ENCODE peak calls at places on chromosome 11, in five cellular contexts. One of them, this sample, is unnamed.

GRCh38 chr11:47130541-47130940 is 46.1 kb downstream of the ARFGAP2 start:
- DNase-seq in tibial artery: no peak
- DNase-seq in progenitor cell of endocrine pancreas: no peak
- DNase-seq in RWPE1: no peak
- DNase-seq in AG09319: no peak
- DNase-seq in this sample: no peak

GRCh38 chr11:64146036-64146943 is 19.6 kb downstream of the MACROD1 start:
- DNase-seq in tibial artery: no peak
- DNase-seq in AG09319: no peak
- DNase-seq in RWPE1: peak; percentile 20
- DNase-seq in progenitor cell of endocrine pancreas: no peak
- DNase-seq in this sample: no peak

GRCh38 chr11:90256404-90257157 is 33.7 kb upstream of the CHORDC1 start:
- DNase-seq in AG09319: no peak
- DNase-seq in RWPE1: no peak
- DNase-seq in tibial artery: no peak
- DNase-seq in progenitor cell of endocrine pancreas: no peak
- DNase-seq in this sample: no peak

GRCh38 chr11:119470316-119471266 is 47.6 kb upstream of the THY1 start:
- DNase-seq in RWPE1: peak; percentile 52
- DNase-seq in progenitor cell of endocrine pancreas: no peak
- DNase-seq in AG09319: peak; percentile 90
- DNase-seq in tibial artery: peak; percentile 54
- DNase-seq in this sample: no peak

GRCh38 chr11:46387919-46388618 is 3.5 kb downstream of the CHRM4 start:
- DNase-seq in tibial artery: peak; percentile 54
- DNase-seq in AG09319: no peak
- DNase-seq in progenitor cell of endocrine pancreas: no peak
- DNase-seq in RWPE1: no peak
- DNase-seq in this sample: no peak

GRCh38 chr11:108117746-108118371 is 3.5 kb upstream of the ACAT1 start:
- DNase-seq in RWPE1: peak; percentile 44
- DNase-seq in tibial artery: no peak
- DNase-seq in progenitor cell of endocrine pancreas: no peak
- DNase-seq in AG09319: peak; percentile 34
- DNase-seq in this sample: no peak

GRCh38 chr11:126951465-126951864 is 49.1 kb downstream of the KIRREL3 start:
- DNase-seq in tibial artery: no peak
- DNase-seq in RWPE1: no peak
- DNase-seq in AG09319: no peak
- DNase-seq in progenitor cell of endocrine pancreas: no peak
- DNase-seq in this sample: no peak

GRCh38 chr11:23729088-23729487 is 767.8 kb upstream of the LUZP2 start:
- DNase-seq in tibial artery: no peak
- DNase-seq in AG09319: no peak
- DNase-seq in progenitor cell of endocrine pancreas: no peak
- DNase-seq in RWPE1: no peak
- DNase-seq in this sample: no peak

GRCh38 chr11:75565221-75565814 is 3.3 kb downstream of the SERPINH1 start:
- DNase-seq in AG09319: no peak
- DNase-seq in tibial artery: peak; percentile 79
- DNase-seq in progenitor cell of endocrine pancreas: no peak
- DNase-seq in RWPE1: no peak
- DNase-seq in this sample: no peak

GRCh38 chr11:17563248-17563647 is 16.2 kb downstream of the OTOG start:
- DNase-seq in RWPE1: peak; percentile 10
- DNase-seq in tibial artery: no peak
- DNase-seq in AG09319: no peak
- DNase-seq in progenitor cell of endocrine pancreas: no peak
- DNase-seq in this sample: no peak

GRCh38 chr11:12089473-12089872 is 20.9 kb upstream of the MICAL2 start:
- DNase-seq in AG09319: no peak
- DNase-seq in tibial artery: peak; percentile 25
- DNase-seq in progenitor cell of endocrine pancreas: no peak
- DNase-seq in RWPE1: no peak
- DNase-seq in this sample: no peak

GRCh38 chr11:32088117-32088941 is 2.5 kb upstream of the RCN1 start:
- DNase-seq in progenitor cell of endocrine pancreas: no peak
- DNase-seq in RWPE1: peak; percentile 72
- DNase-seq in AG09319: peak; percentile 55
- DNase-seq in tibial artery: peak; percentile 86
- DNase-seq in this sample: no peak

GRCh38 chr11:132318421-132319157 is 948.2 kb downstream of the NTM start:
- DNase-seq in progenitor cell of endocrine pancreas: no peak
- DNase-seq in RWPE1: peak; percentile 27
- DNase-seq in tibial artery: no peak
- DNase-seq in AG09319: no peak
- DNase-seq in this sample: no peak

GRCh38 chr11:78069465-78069864 is 5.8 kb downstream of the THRSP start:
- DNase-seq in tibial artery: no peak
- DNase-seq in AG09319: no peak
- DNase-seq in progenitor cell of endocrine pancreas: no peak
- DNase-seq in RWPE1: no peak
- DNase-seq in this sample: no peak

GRCh38 chr11:113806403-113806802 is 26.8 kb downstream of the CLDN25 start:
- DNase-seq in RWPE1: no peak
- DNase-seq in tibial artery: no peak
- DNase-seq in progenitor cell of endocrine pancreas: no peak
- DNase-seq in AG09319: no peak
- DNase-seq in this sample: no peak
- TF ChIP-seq CTCF in RWPE1: peak; percentile 17
- TF ChIP-seq CTCF in tibial artery: no peak
- TF ChIP-seq CTCF in progenitor cell of endocrine pancreas: peak; percentile 60
- TF ChIP-seq CTCF in AG09319: peak; percentile 38
- TF ChIP-seq CTCF in this sample: peak; percentile 14

GRCh38 chr11:72602250-72602904 is 71.8 kb downstream of the PDE2A start:
- DNase-seq in tibial artery: no peak
- DNase-seq in RWPE1: no peak
- DNase-seq in AG09319: no peak
- DNase-seq in progenitor cell of endocrine pancreas: no peak
- DNase-seq in this sample: no peak
- TF ChIP-seq CTCF in tibial artery: no peak
- TF ChIP-seq CTCF in RWPE1: no peak
- TF ChIP-seq CTCF in AG09319: no peak
- TF ChIP-seq CTCF in progenitor cell of endocrine pancreas: no peak
- TF ChIP-seq CTCF in this sample: no peak

GRCh38 chr11:58788355-58789023 is 56.0 kb downstream of the GLYATL2 start:
- DNase-seq in RWPE1: peak; percentile 45
- DNase-seq in progenitor cell of endocrine pancreas: no peak
- DNase-seq in tibial artery: no peak
- DNase-seq in AG09319: peak; percentile 12
- DNase-seq in this sample: no peak
- TF ChIP-seq CTCF in RWPE1: peak; percentile 77
- TF ChIP-seq CTCF in progenitor cell of endocrine pancreas: peak; percentile 63
- TF ChIP-seq CTCF in tibial artery: no peak
- TF ChIP-seq CTCF in AG09319: peak; percentile 84
- TF ChIP-seq CTCF in this sample: peak; percentile 16

DNA sequence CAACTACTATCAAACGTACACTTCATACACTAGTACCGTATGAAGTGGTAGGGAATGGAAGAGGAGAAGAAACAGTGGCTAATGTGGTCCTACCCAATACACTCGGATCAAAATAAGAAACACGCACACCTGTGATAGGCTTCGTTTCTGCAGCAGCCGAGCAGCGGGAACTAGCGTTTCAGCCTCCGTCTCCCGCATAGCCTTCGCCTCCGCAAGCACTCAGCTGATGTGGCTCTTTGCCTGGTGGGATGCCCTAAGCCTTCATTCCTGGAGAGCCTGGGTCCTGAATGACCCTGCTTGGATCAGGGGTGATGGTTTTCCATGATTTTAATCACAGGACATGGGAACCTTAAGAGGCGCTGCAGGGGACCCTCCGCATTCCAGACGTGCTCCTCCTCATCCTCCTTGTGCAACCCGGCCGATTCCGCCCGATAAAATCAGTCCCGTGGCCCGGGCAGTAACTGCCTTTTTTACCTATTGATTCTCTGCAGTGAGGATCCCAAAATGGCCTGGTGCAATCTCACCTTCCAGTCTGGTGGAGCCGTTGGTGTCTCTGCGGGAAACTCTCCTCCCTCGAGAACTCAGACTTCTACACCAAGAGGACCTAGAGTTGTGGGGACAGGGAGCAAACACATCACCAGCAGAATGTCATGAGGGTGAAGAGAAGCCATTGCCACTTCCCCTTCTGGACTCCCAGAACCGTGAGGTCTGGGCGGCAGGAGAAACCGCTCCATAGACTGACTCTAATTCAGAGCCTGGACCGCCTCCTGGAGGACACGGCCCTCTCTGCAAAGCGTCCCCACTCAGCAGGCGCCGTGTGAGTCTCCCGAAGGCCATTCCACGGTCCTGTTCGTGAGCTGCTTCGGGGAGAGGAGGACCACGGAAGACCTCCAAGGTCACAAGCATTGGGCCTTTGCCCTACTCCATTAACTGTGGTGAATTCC is 8.1 kb downstream of the C11orf21 start:
- DNase-seq in RWPE1: no peak
- DNase-seq in progenitor cell of endocrine pancreas: no peak
- DNase-seq in tibial artery: peak; percentile 48
- DNase-seq in AG09319: no peak
- DNase-seq in this sample: no peak
- TF ChIP-seq CTCF in RWPE1: no peak
- TF ChIP-seq CTCF in progenitor cell of endocrine pancreas: no peak
- TF ChIP-seq CTCF in tibial artery: no peak
- TF ChIP-seq CTCF in AG09319: no peak
- TF ChIP-seq CTCF in this sample: no peak

DNA sequence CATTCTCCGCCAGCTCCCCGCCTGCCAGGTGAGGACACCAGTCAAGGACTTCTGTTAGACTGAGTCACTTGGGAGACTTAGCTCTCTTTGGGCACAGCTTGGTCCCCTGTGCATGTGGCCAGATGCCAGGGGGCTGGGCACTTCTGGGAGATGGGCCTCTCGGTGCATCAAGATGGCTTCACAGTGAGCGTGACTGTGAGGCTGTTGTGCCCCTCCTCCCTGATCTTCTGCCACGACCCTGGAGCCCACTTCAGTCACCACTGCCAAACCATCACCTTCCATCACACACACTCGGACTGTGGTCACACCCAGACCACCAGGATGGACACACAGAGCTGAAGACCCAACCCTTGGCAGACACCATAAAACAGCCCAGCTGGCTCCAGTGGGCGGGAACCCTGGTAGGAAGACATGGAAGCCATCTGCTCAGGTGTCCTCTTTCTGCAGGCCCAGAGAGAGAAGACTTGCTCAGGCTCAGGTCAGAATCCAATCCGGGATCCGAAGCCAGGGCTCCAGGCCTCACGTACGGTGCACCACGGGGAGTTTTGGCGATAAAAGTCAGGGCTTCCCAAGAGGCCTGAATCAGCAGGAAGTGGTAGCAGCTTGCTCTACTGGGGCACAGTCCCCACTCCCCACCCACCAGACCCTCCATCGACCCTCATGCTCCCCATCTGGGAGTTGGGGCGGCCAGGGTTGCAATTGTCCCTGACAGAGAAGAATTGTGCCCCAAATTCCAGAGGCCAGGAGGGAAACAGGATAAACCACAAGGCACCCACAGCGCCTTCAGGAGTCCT is 29.8 kb upstream of the CD5 start:
- DNase-seq in RWPE1: no peak
- DNase-seq in progenitor cell of endocrine pancreas: no peak
- DNase-seq in AG09319: no peak
- DNase-seq in tibial artery: peak; percentile 54
- DNase-seq in this sample: no peak
- TF ChIP-seq CTCF in RWPE1: no peak
- TF ChIP-seq CTCF in progenitor cell of endocrine pancreas: no peak
- TF ChIP-seq CTCF in AG09319: no peak
- TF ChIP-seq CTCF in tibial artery: no peak
- TF ChIP-seq CTCF in this sample: no peak

GRCh38 chr11:62771144-62772021 is at the start of gene TAF6L:
- DNase-seq in AG09319: peak; percentile 84
- DNase-seq in RWPE1: peak; percentile 98
- DNase-seq in progenitor cell of endocrine pancreas: peak; percentile 88
- DNase-seq in tibial artery: peak; percentile 99
- DNase-seq in this sample: peak; percentile 90
- TF ChIP-seq CTCF in AG09319: no peak
- TF ChIP-seq CTCF in RWPE1: no peak
- TF ChIP-seq CTCF in progenitor cell of endocrine pancreas: no peak
- TF ChIP-seq CTCF in tibial artery: no peak
- TF ChIP-seq CTCF in this sample: no peak

This sample was measured in esophagus squamous epithelium.